ENCODE peak calls at places on chromosomes 6 and 20, in ten cellular contexts. One of them, this sample, is unnamed.

GRCh38 chr20:50283922-50284810 is 93.5 kb downstream of the CEBPB start:
- DNase-seq in AG10803: peak
- DNase-seq in stimulated activated naive CD8-positive, alpha-beta T cell treated with anti-CD3 and anti-CD28 coated beads, Interleukin-15, Interleukin-2, amounts not matched to agents 100 U/mL and 50 U/mL, for 24 hours: peak
- DNase-seq in NCI-H748 treated with DMSO at 0.1 percent for 48 hours: no peak
- DNase-seq in stimulated activated CD4-positive, alpha-beta T cell treated with anti-CD3 and anti-CD28 coated beads, Interleukin-2, amount 100 ng/mL, for 24 hours: peak
- DNase-seq in ascending aorta: no peak
- DNase-seq in IMR-90: peak
- DNase-seq in HFFc6: peak
- DNase-seq in HCEC 1CT: peak
- DNase-seq in iris pigment epithelial cell: peak
- DNase-seq in this sample: no peak

GRCh38 chr6:43608310-43608763 is 20.7 kb downstream of the GTPBP2 start:
- DNase-seq in AG10803: peak
- DNase-seq in stimulated activated naive CD8-positive, alpha-beta T cell treated with anti-CD3 and anti-CD28 coated beads, Interleukin-15, Interleukin-2, amounts not matched to agents 100 U/mL and 50 U/mL, for 24 hours: peak
- DNase-seq in NCI-H748 treated with DMSO at 0.1 percent for 48 hours: peak
- DNase-seq in stimulated activated CD4-positive, alpha-beta T cell treated with anti-CD3 and anti-CD28 coated beads, Interleukin-2, amount 100 ng/mL, for 24 hours: peak
- DNase-seq in ascending aorta: no peak
- DNase-seq in IMR-90: peak
- DNase-seq in HFFc6: peak
- DNase-seq in HCEC 1CT: peak
- DNase-seq in iris pigment epithelial cell: peak
- DNase-seq in this sample: no peak

GRCh38 chr6:12751694-12752304 is 35.2 kb downstream of the PHACTR1 start:
- DNase-seq in AG10803: peak
- DNase-seq in stimulated activated naive CD8-positive, alpha-beta T cell treated with anti-CD3 and anti-CD28 coated beads, Interleukin-15, Interleukin-2, amounts not matched to agents 100 U/mL and 50 U/mL, for 24 hours: peak
- DNase-seq in NCI-H748 treated with DMSO at 0.1 percent for 48 hours: no peak
- DNase-seq in stimulated activated CD4-positive, alpha-beta T cell treated with anti-CD3 and anti-CD28 coated beads, Interleukin-2, amount 100 ng/mL, for 24 hours: peak
- DNase-seq in ascending aorta: no peak
- DNase-seq in IMR-90: peak
- DNase-seq in HFFc6: peak
- DNase-seq in HCEC 1CT: peak
- DNase-seq in iris pigment epithelial cell: peak
- DNase-seq in this sample: no peak

GRCh38 chr20:297925-298754 is 770 bp downstream of the ZCCHC3 start:
- DNase-seq in AG10803: peak
- DNase-seq in stimulated activated naive CD8-positive, alpha-beta T cell treated with anti-CD3 and anti-CD28 coated beads, Interleukin-15, Interleukin-2, amounts not matched to agents 100 U/mL and 50 U/mL, for 24 hours: peak
- DNase-seq in NCI-H748 treated with DMSO at 0.1 percent for 48 hours: peak
- DNase-seq in stimulated activated CD4-positive, alpha-beta T cell treated with anti-CD3 and anti-CD28 coated beads, Interleukin-2, amount 100 ng/mL, for 24 hours: peak
- DNase-seq in ascending aorta: no peak
- DNase-seq in IMR-90: peak
- DNase-seq in HFFc6: peak
- DNase-seq in HCEC 1CT: peak
- DNase-seq in iris pigment epithelial cell: peak
- DNase-seq in this sample: no peak

GRCh38 chr20:19952392-19952791 is 64.8 kb upstream of the NAA20 start:
- DNase-seq in AG10803: no peak
- DNase-seq in stimulated activated naive CD8-positive, alpha-beta T cell treated with anti-CD3 and anti-CD28 coated beads, Interleukin-15, Interleukin-2, amounts not matched to agents 100 U/mL and 50 U/mL, for 24 hours: no peak
- DNase-seq in NCI-H748 treated with DMSO at 0.1 percent for 48 hours: no peak
- DNase-seq in stimulated activated CD4-positive, alpha-beta T cell treated with anti-CD3 and anti-CD28 coated beads, Interleukin-2, amount 100 ng/mL, for 24 hours: no peak
- DNase-seq in ascending aorta: no peak
- DNase-seq in IMR-90: no peak
- DNase-seq in HFFc6: no peak
- DNase-seq in HCEC 1CT: no peak
- DNase-seq in iris pigment epithelial cell: no peak
- DNase-seq in this sample: no peak

GRCh38 chr20:35635652-35636051 is 20.0 kb downstream of the SPAG4 start:
- DNase-seq in AG10803: no peak
- DNase-seq in stimulated activated naive CD8-positive, alpha-beta T cell treated with anti-CD3 and anti-CD28 coated beads, Interleukin-15, Interleukin-2, amounts not matched to agents 100 U/mL and 50 U/mL, for 24 hours: no peak
- DNase-seq in NCI-H748 treated with DMSO at 0.1 percent for 48 hours: no peak
- DNase-seq in stimulated activated CD4-positive, alpha-beta T cell treated with anti-CD3 and anti-CD28 coated beads, Interleukin-2, amount 100 ng/mL, for 24 hours: no peak
- DNase-seq in ascending aorta: no peak
- DNase-seq in IMR-90: no peak
- DNase-seq in HFFc6: no peak
- DNase-seq in HCEC 1CT: no peak
- DNase-seq in iris pigment epithelial cell: no peak
- DNase-seq in this sample: no peak

GRCh38 chr6:168472363-168472762 is 31.4 kb downstream of the SMOC2 start:
- DNase-seq in AG10803: no peak
- DNase-seq in stimulated activated naive CD8-positive, alpha-beta T cell treated with anti-CD3 and anti-CD28 coated beads, Interleukin-15, Interleukin-2, amounts not matched to agents 100 U/mL and 50 U/mL, for 24 hours: no peak
- DNase-seq in NCI-H748 treated with DMSO at 0.1 percent for 48 hours: no peak
- DNase-seq in stimulated activated CD4-positive, alpha-beta T cell treated with anti-CD3 and anti-CD28 coated beads, Interleukin-2, amount 100 ng/mL, for 24 hours: no peak
- DNase-seq in ascending aorta: no peak
- DNase-seq in IMR-90: no peak
- DNase-seq in HFFc6: no peak
- DNase-seq in HCEC 1CT: no peak
- DNase-seq in iris pigment epithelial cell: no peak
- DNase-seq in this sample: no peak

GRCh38 chr6:8166156-8166555 is 63.8 kb upstream of the EEF1E1 start:
- DNase-seq in AG10803: no peak
- DNase-seq in stimulated activated naive CD8-positive, alpha-beta T cell treated with anti-CD3 and anti-CD28 coated beads, Interleukin-15, Interleukin-2, amounts not matched to agents 100 U/mL and 50 U/mL, for 24 hours: no peak
- DNase-seq in NCI-H748 treated with DMSO at 0.1 percent for 48 hours: no peak
- DNase-seq in stimulated activated CD4-positive, alpha-beta T cell treated with anti-CD3 and anti-CD28 coated beads, Interleukin-2, amount 100 ng/mL, for 24 hours: no peak
- DNase-seq in ascending aorta: no peak
- DNase-seq in IMR-90: no peak
- DNase-seq in HFFc6: no peak
- DNase-seq in HCEC 1CT: no peak
- DNase-seq in iris pigment epithelial cell: no peak
- DNase-seq in this sample: no peak

GRCh38 chr20:19935842-19936241 is 81.3 kb upstream of the NAA20 start:
- DNase-seq in AG10803: peak
- DNase-seq in stimulated activated naive CD8-positive, alpha-beta T cell treated with anti-CD3 and anti-CD28 coated beads, Interleukin-15, Interleukin-2, amounts not matched to agents 100 U/mL and 50 U/mL, for 24 hours: no peak
- DNase-seq in NCI-H748 treated with DMSO at 0.1 percent for 48 hours: peak
- DNase-seq in stimulated activated CD4-positive, alpha-beta T cell treated with anti-CD3 and anti-CD28 coated beads, Interleukin-2, amount 100 ng/mL, for 24 hours: no peak
- DNase-seq in ascending aorta: no peak
- DNase-seq in IMR-90: no peak
- DNase-seq in HFFc6: no peak
- DNase-seq in HCEC 1CT: no peak
- DNase-seq in iris pigment epithelial cell: no peak
- DNase-seq in this sample: no peak

GRCh38 chr20:17557675-17558006 is 12.2 kb upstream of the DSTN start:
- DNase-seq in AG10803: peak
- DNase-seq in stimulated activated naive CD8-positive, alpha-beta T cell treated with anti-CD3 and anti-CD28 coated beads, Interleukin-15, Interleukin-2, amounts not matched to agents 100 U/mL and 50 U/mL, for 24 hours: no peak
- DNase-seq in NCI-H748 treated with DMSO at 0.1 percent for 48 hours: no peak
- DNase-seq in stimulated activated CD4-positive, alpha-beta T cell treated with anti-CD3 and anti-CD28 coated beads, Interleukin-2, amount 100 ng/mL, for 24 hours: no peak
- DNase-seq in ascending aorta: no peak
- DNase-seq in IMR-90: peak
- DNase-seq in HFFc6: peak
- DNase-seq in HCEC 1CT: peak
- DNase-seq in iris pigment epithelial cell: peak
- DNase-seq in this sample: no peak

GRCh38 chr6:85476532-85476931 is 26.6 kb downstream of the NT5E start:
- DNase-seq in AG10803: no peak
- DNase-seq in stimulated activated naive CD8-positive, alpha-beta T cell treated with anti-CD3 and anti-CD28 coated beads, Interleukin-15, Interleukin-2, amounts not matched to agents 100 U/mL and 50 U/mL, for 24 hours: no peak
- DNase-seq in NCI-H748 treated with DMSO at 0.1 percent for 48 hours: no peak
- DNase-seq in stimulated activated CD4-positive, alpha-beta T cell treated with anti-CD3 and anti-CD28 coated beads, Interleukin-2, amount 100 ng/mL, for 24 hours: no peak
- DNase-seq in ascending aorta: no peak
- DNase-seq in IMR-90: no peak
- DNase-seq in HFFc6: no peak
- DNase-seq in HCEC 1CT: no peak
- DNase-seq in iris pigment epithelial cell: no peak
- DNase-seq in this sample: no peak

GRCh38 chr6:70651326-70651905 is 16.3 kb upstream of the SMAP1 start:
- DNase-seq in AG10803: no peak
- DNase-seq in stimulated activated naive CD8-positive, alpha-beta T cell treated with anti-CD3 and anti-CD28 coated beads, Interleukin-15, Interleukin-2, amounts not matched to agents 100 U/mL and 50 U/mL, for 24 hours: peak
- DNase-seq in NCI-H748 treated with DMSO at 0.1 percent for 48 hours: no peak
- DNase-seq in stimulated activated CD4-positive, alpha-beta T cell treated with anti-CD3 and anti-CD28 coated beads, Interleukin-2, amount 100 ng/mL, for 24 hours: peak
- DNase-seq in ascending aorta: no peak
- DNase-seq in IMR-90: no peak
- DNase-seq in HFFc6: no peak
- DNase-seq in HCEC 1CT: no peak
- DNase-seq in iris pigment epithelial cell: no peak
- DNase-seq in this sample: no peak

GRCh38 chr6:148608211-148608951 is 138.4 kb upstream of the UST start:
- DNase-seq in AG10803: peak
- DNase-seq in stimulated activated naive CD8-positive, alpha-beta T cell treated with anti-CD3 and anti-CD28 coated beads, Interleukin-15, Interleukin-2, amounts not matched to agents 100 U/mL and 50 U/mL, for 24 hours: no peak
- DNase-seq in NCI-H748 treated with DMSO at 0.1 percent for 48 hours: no peak
- DNase-seq in stimulated activated CD4-positive, alpha-beta T cell treated with anti-CD3 and anti-CD28 coated beads, Interleukin-2, amount 100 ng/mL, for 24 hours: no peak
- DNase-seq in ascending aorta: no peak
- DNase-seq in IMR-90: peak
- DNase-seq in HFFc6: peak
- DNase-seq in HCEC 1CT: peak
- DNase-seq in iris pigment epithelial cell: peak
- DNase-seq in this sample: no peak

GRCh38 chr6:104909140-104909525 is 47.8 kb upstream of the LIN28B start:
- DNase-seq in AG10803: no peak
- DNase-seq in stimulated activated naive CD8-positive, alpha-beta T cell treated with anti-CD3 and anti-CD28 coated beads, Interleukin-15, Interleukin-2, amounts not matched to agents 100 U/mL and 50 U/mL, for 24 hours: no peak
- DNase-seq in NCI-H748 treated with DMSO at 0.1 percent for 48 hours: no peak
- DNase-seq in stimulated activated CD4-positive, alpha-beta T cell treated with anti-CD3 and anti-CD28 coated beads, Interleukin-2, amount 100 ng/mL, for 24 hours: no peak
- DNase-seq in ascending aorta: no peak
- DNase-seq in IMR-90: no peak
- DNase-seq in HFFc6: no peak
- DNase-seq in HCEC 1CT: no peak
- DNase-seq in iris pigment epithelial cell: no peak
- DNase-seq in this sample: no peak

GRCh38 chr6:42569102-42570028 is 5.5 kb downstream of the UBR2 start:
- DNase-seq in AG10803: peak
- DNase-seq in stimulated activated naive CD8-positive, alpha-beta T cell treated with anti-CD3 and anti-CD28 coated beads, Interleukin-15, Interleukin-2, amounts not matched to agents 100 U/mL and 50 U/mL, for 24 hours: no peak
- DNase-seq in NCI-H748 treated with DMSO at 0.1 percent for 48 hours: no peak
- DNase-seq in stimulated activated CD4-positive, alpha-beta T cell treated with anti-CD3 and anti-CD28 coated beads, Interleukin-2, amount 100 ng/mL, for 24 hours: no peak
- DNase-seq in ascending aorta: no peak
- DNase-seq in IMR-90: peak
- DNase-seq in HFFc6: peak
- DNase-seq in HCEC 1CT: peak
- DNase-seq in iris pigment epithelial cell: peak
- DNase-seq in this sample: peak

GRCh38 chr20:24673678-24674570 is 204.5 kb downstream of the SYNDIG1 start:
- DNase-seq in AG10803: peak
- DNase-seq in stimulated activated naive CD8-positive, alpha-beta T cell treated with anti-CD3 and anti-CD28 coated beads, Interleukin-15, Interleukin-2, amounts not matched to agents 100 U/mL and 50 U/mL, for 24 hours: no peak
- DNase-seq in NCI-H748 treated with DMSO at 0.1 percent for 48 hours: no peak
- DNase-seq in stimulated activated CD4-positive, alpha-beta T cell treated with anti-CD3 and anti-CD28 coated beads, Interleukin-2, amount 100 ng/mL, for 24 hours: no peak
- DNase-seq in ascending aorta: no peak
- DNase-seq in IMR-90: peak
- DNase-seq in HFFc6: peak
- DNase-seq in HCEC 1CT: no peak
- DNase-seq in iris pigment epithelial cell: peak
- DNase-seq in this sample: no peak

GRCh38 chr6:66949191-66949661 is 1242.2 kb upstream of the EYS start:
- DNase-seq in AG10803: no peak
- DNase-seq in stimulated activated naive CD8-positive, alpha-beta T cell treated with anti-CD3 and anti-CD28 coated beads, Interleukin-15, Interleukin-2, amounts not matched to agents 100 U/mL and 50 U/mL, for 24 hours: no peak
- DNase-seq in NCI-H748 treated with DMSO at 0.1 percent for 48 hours: no peak
- DNase-seq in stimulated activated CD4-positive, alpha-beta T cell treated with anti-CD3 and anti-CD28 coated beads, Interleukin-2, amount 100 ng/mL, for 24 hours: no peak
- DNase-seq in ascending aorta: no peak
- DNase-seq in IMR-90: no peak
- DNase-seq in HFFc6: no peak
- DNase-seq in HCEC 1CT: no peak
- DNase-seq in iris pigment epithelial cell: no peak
- DNase-seq in this sample: no peak

GRCh38 chr6:167760979-167761793 is 65.5 kb upstream of the AFDN start:
- DNase-seq in AG10803: no peak
- DNase-seq in stimulated activated naive CD8-positive, alpha-beta T cell treated with anti-CD3 and anti-CD28 coated beads, Interleukin-15, Interleukin-2, amounts not matched to agents 100 U/mL and 50 U/mL, for 24 hours: no peak
- DNase-seq in NCI-H748 treated with DMSO at 0.1 percent for 48 hours: no peak
- DNase-seq in stimulated activated CD4-positive, alpha-beta T cell treated with anti-CD3 and anti-CD28 coated beads, Interleukin-2, amount 100 ng/mL, for 24 hours: no peak
- DNase-seq in ascending aorta: no peak
- DNase-seq in IMR-90: peak
- DNase-seq in HFFc6: no peak
- DNase-seq in HCEC 1CT: no peak
- DNase-seq in iris pigment epithelial cell: no peak
- DNase-seq in this sample: no peak

GRCh38 chr20:10369723-10370090 is 64.3 kb downstream of the MKKS start:
- DNase-seq in AG10803: no peak
- DNase-seq in stimulated activated naive CD8-positive, alpha-beta T cell treated with anti-CD3 and anti-CD28 coated beads, Interleukin-15, Interleukin-2, amounts not matched to agents 100 U/mL and 50 U/mL, for 24 hours: no peak
- DNase-seq in NCI-H748 treated with DMSO at 0.1 percent for 48 hours: no peak
- DNase-seq in stimulated activated CD4-positive, alpha-beta T cell treated with anti-CD3 and anti-CD28 coated beads, Interleukin-2, amount 100 ng/mL, for 24 hours: no peak
- DNase-seq in ascending aorta: no peak
- DNase-seq in IMR-90: peak
- DNase-seq in HFFc6: no peak
- DNase-seq in HCEC 1CT: peak
- DNase-seq in iris pigment epithelial cell: peak
- DNase-seq in this sample: no peak

GRCh38 chr6:34182751-34183531 is 37.1 kb upstream of the GRM4 start:
- DNase-seq in AG10803: peak
- DNase-seq in stimulated activated naive CD8-positive, alpha-beta T cell treated with anti-CD3 and anti-CD28 coated beads, Interleukin-15, Interleukin-2, amounts not matched to agents 100 U/mL and 50 U/mL, for 24 hours: peak
- DNase-seq in NCI-H748 treated with DMSO at 0.1 percent for 48 hours: no peak
- DNase-seq in stimulated activated CD4-positive, alpha-beta T cell treated with anti-CD3 and anti-CD28 coated beads, Interleukin-2, amount 100 ng/mL, for 24 hours: peak
- DNase-seq in ascending aorta: peak
- DNase-seq in IMR-90: no peak
- DNase-seq in HFFc6: no peak
- DNase-seq in HCEC 1CT: no peak
- DNase-seq in iris pigment epithelial cell: no peak
- DNase-seq in this sample: no peak

GRCh38 chr6:110656492-110656891 is 158.8 kb downstream of the CDK19 start:
- DNase-seq in AG10803: no peak
- DNase-seq in stimulated activated naive CD8-positive, alpha-beta T cell treated with anti-CD3 and anti-CD28 coated beads, Interleukin-15, Interleukin-2, amounts not matched to agents 100 U/mL and 50 U/mL, for 24 hours: no peak
- DNase-seq in NCI-H748 treated with DMSO at 0.1 percent for 48 hours: peak
- DNase-seq in stimulated activated CD4-positive, alpha-beta T cell treated with anti-CD3 and anti-CD28 coated beads, Interleukin-2, amount 100 ng/mL, for 24 hours: no peak
- DNase-seq in ascending aorta: no peak
- DNase-seq in IMR-90: no peak
- DNase-seq in HFFc6: no peak
- DNase-seq in HCEC 1CT: no peak
- DNase-seq in iris pigment epithelial cell: no peak
- DNase-seq in this sample: no peak

GRCh38 chr6:72464791-72465691 is 156.8 kb upstream of the KCNQ5 start:
- DNase-seq in AG10803: peak
- DNase-seq in stimulated activated naive CD8-positive, alpha-beta T cell treated with anti-CD3 and anti-CD28 coated beads, Interleukin-15, Interleukin-2, amounts not matched to agents 100 U/mL and 50 U/mL, for 24 hours: no peak
- DNase-seq in NCI-H748 treated with DMSO at 0.1 percent for 48 hours: no peak
- DNase-seq in stimulated activated CD4-positive, alpha-beta T cell treated with anti-CD3 and anti-CD28 coated beads, Interleukin-2, amount 100 ng/mL, for 24 hours: no peak
- DNase-seq in ascending aorta: no peak
- DNase-seq in IMR-90: peak
- DNase-seq in HFFc6: peak
- DNase-seq in HCEC 1CT: peak
- DNase-seq in iris pigment epithelial cell: peak
- DNase-seq in this sample: no peak

GRCh38 chr20:48627737-48628128 is 200.1 kb downstream of the PREX1 start:
- DNase-seq in AG10803: no peak
- DNase-seq in stimulated activated naive CD8-positive, alpha-beta T cell treated with anti-CD3 and anti-CD28 coated beads, Interleukin-15, Interleukin-2, amounts not matched to agents 100 U/mL and 50 U/mL, for 24 hours: no peak
- DNase-seq in NCI-H748 treated with DMSO at 0.1 percent for 48 hours: no peak
- DNase-seq in stimulated activated CD4-positive, alpha-beta T cell treated with anti-CD3 and anti-CD28 coated beads, Interleukin-2, amount 100 ng/mL, for 24 hours: no peak
- DNase-seq in ascending aorta: no peak
- DNase-seq in IMR-90: no peak
- DNase-seq in HFFc6: no peak
- DNase-seq in HCEC 1CT: no peak
- DNase-seq in iris pigment epithelial cell: no peak
- DNase-seq in this sample: no peak

GRCh38 chr6:42125231-42125630 is 17.2 kb downstream of the C6orf132 start:
- DNase-seq in AG10803: no peak
- DNase-seq in stimulated activated naive CD8-positive, alpha-beta T cell treated with anti-CD3 and anti-CD28 coated beads, Interleukin-15, Interleukin-2, amounts not matched to agents 100 U/mL and 50 U/mL, for 24 hours: no peak
- DNase-seq in NCI-H748 treated with DMSO at 0.1 percent for 48 hours: no peak
- DNase-seq in stimulated activated CD4-positive, alpha-beta T cell treated with anti-CD3 and anti-CD28 coated beads, Interleukin-2, amount 100 ng/mL, for 24 hours: no peak
- DNase-seq in ascending aorta: no peak
- DNase-seq in IMR-90: no peak
- DNase-seq in HFFc6: no peak
- DNase-seq in HCEC 1CT: no peak
- DNase-seq in iris pigment epithelial cell: no peak
- DNase-seq in this sample: no peak

GRCh38 chr6:17988422-17988944 is 1.0 kb upstream of the KIF13A start:
- DNase-seq in AG10803: no peak
- DNase-seq in stimulated activated naive CD8-positive, alpha-beta T cell treated with anti-CD3 and anti-CD28 coated beads, Interleukin-15, Interleukin-2, amounts not matched to agents 100 U/mL and 50 U/mL, for 24 hours: no peak
- DNase-seq in NCI-H748 treated with DMSO at 0.1 percent for 48 hours: peak
- DNase-seq in stimulated activated CD4-positive, alpha-beta T cell treated with anti-CD3 and anti-CD28 coated beads, Interleukin-2, amount 100 ng/mL, for 24 hours: no peak
- DNase-seq in ascending aorta: no peak
- DNase-seq in IMR-90: no peak
- DNase-seq in HFFc6: no peak
- DNase-seq in HCEC 1CT: no peak
- DNase-seq in iris pigment epithelial cell: no peak
- DNase-seq in this sample: no peak

This sample was measured in AG04449.